ENCODE peak calls at places on chromosomes 1 and 21, in five cellular contexts. One of them, this sample, is unnamed.

GRCh38 chr1:149942885-149943284 is 6.2 kb upstream of the MTMR11 start:
- DNase-seq in HFF-Myc: no peak
- DNase-seq in stimulated activated CD4-positive, alpha-beta T cell treated with anti-CD3 and anti-CD28 coated beads, Interleukin-15, amount 100 ng/mL, for 1 hour: no peak
- DNase-seq in fibroblast of mammary gland: no peak
- DNase-seq in hepatic stellate cell: no peak
- DNase-seq in this sample: no peak

GRCh38 chr1:31621498-31621820 is 4.0 kb downstream of the HCRTR1 start:
- DNase-seq in HFF-Myc: no peak
- DNase-seq in stimulated activated CD4-positive, alpha-beta T cell treated with anti-CD3 and anti-CD28 coated beads, Interleukin-15, amount 100 ng/mL, for 1 hour: no peak
- DNase-seq in fibroblast of mammary gland: no peak
- DNase-seq in hepatic stellate cell: no peak
- DNase-seq in this sample: no peak

GRCh38 chr1:53306168-53306567 is 21.7 kb downstream of the LRP8 start:
- DNase-seq in HFF-Myc: no peak
- DNase-seq in stimulated activated CD4-positive, alpha-beta T cell treated with anti-CD3 and anti-CD28 coated beads, Interleukin-15, amount 100 ng/mL, for 1 hour: no peak
- DNase-seq in fibroblast of mammary gland: no peak
- DNase-seq in hepatic stellate cell: no peak
- DNase-seq in this sample: no peak

GRCh38 chr1:94327001-94327685 is 89.8 kb upstream of the ARHGAP29 start:
- DNase-seq in HFF-Myc: no peak
- DNase-seq in stimulated activated CD4-positive, alpha-beta T cell treated with anti-CD3 and anti-CD28 coated beads, Interleukin-15, amount 100 ng/mL, for 1 hour: no peak
- DNase-seq in fibroblast of mammary gland: peak
- DNase-seq in hepatic stellate cell: no peak
- DNase-seq in this sample: no peak

GRCh38 chr1:27858949-27859576 is 13.3 kb upstream of the THEMIS2 start:
- DNase-seq in HFF-Myc: no peak
- DNase-seq in stimulated activated CD4-positive, alpha-beta T cell treated with anti-CD3 and anti-CD28 coated beads, Interleukin-15, amount 100 ng/mL, for 1 hour: no peak
- DNase-seq in fibroblast of mammary gland: no peak
- DNase-seq in hepatic stellate cell: no peak
- DNase-seq in this sample: no peak

GRCh38 chr1:230977781-230978490 is 725 bp downstream of the TTC13 start:
- DNase-seq in HFF-Myc: no peak
- DNase-seq in stimulated activated CD4-positive, alpha-beta T cell treated with anti-CD3 and anti-CD28 coated beads, Interleukin-15, amount 100 ng/mL, for 1 hour: no peak
- DNase-seq in fibroblast of mammary gland: peak
- DNase-seq in hepatic stellate cell: peak
- DNase-seq in this sample: peak

GRCh38 chr1:203926025-203926540 is 64.7 kb downstream of the SNRPE start:
- DNase-seq in HFF-Myc: no peak
- DNase-seq in stimulated activated CD4-positive, alpha-beta T cell treated with anti-CD3 and anti-CD28 coated beads, Interleukin-15, amount 100 ng/mL, for 1 hour: no peak
- DNase-seq in fibroblast of mammary gland: peak
- DNase-seq in hepatic stellate cell: no peak
- DNase-seq in this sample: no peak

GRCh38 chr1:69567847-69568434 is at the start of gene LRRC7:
- DNase-seq in HFF-Myc: no peak
- DNase-seq in stimulated activated CD4-positive, alpha-beta T cell treated with anti-CD3 and anti-CD28 coated beads, Interleukin-15, amount 100 ng/mL, for 1 hour: no peak
- DNase-seq in fibroblast of mammary gland: no peak
- DNase-seq in hepatic stellate cell: peak
- DNase-seq in this sample: no peak

GRCh38 chr1:176552217-176552974 is 89.4 kb downstream of the PAPPA2 start:
- DNase-seq in HFF-Myc: no peak
- DNase-seq in stimulated activated CD4-positive, alpha-beta T cell treated with anti-CD3 and anti-CD28 coated beads, Interleukin-15, amount 100 ng/mL, for 1 hour: no peak
- DNase-seq in fibroblast of mammary gland: no peak
- DNase-seq in hepatic stellate cell: no peak
- DNase-seq in this sample: no peak

GRCh38 chr1:67532452-67533216 is 102.4 kb upstream of the SERBP1 start:
- DNase-seq in HFF-Myc: peak
- DNase-seq in stimulated activated CD4-positive, alpha-beta T cell treated with anti-CD3 and anti-CD28 coated beads, Interleukin-15, amount 100 ng/mL, for 1 hour: no peak
- DNase-seq in fibroblast of mammary gland: peak
- DNase-seq in hepatic stellate cell: peak
- DNase-seq in this sample: peak

GRCh38 chr1:118335372-118335771 is 150.3 kb upstream of the SPAG17 start:
- DNase-seq in HFF-Myc: peak
- DNase-seq in stimulated activated CD4-positive, alpha-beta T cell treated with anti-CD3 and anti-CD28 coated beads, Interleukin-15, amount 100 ng/mL, for 1 hour: no peak
- DNase-seq in fibroblast of mammary gland: peak
- DNase-seq in hepatic stellate cell: no peak
- DNase-seq in this sample: no peak

GRCh38 chr1:41327383-41327999 is 33.7 kb upstream of the FOXO6 start:
- DNase-seq in HFF-Myc: no peak
- DNase-seq in stimulated activated CD4-positive, alpha-beta T cell treated with anti-CD3 and anti-CD28 coated beads, Interleukin-15, amount 100 ng/mL, for 1 hour: no peak
- DNase-seq in fibroblast of mammary gland: no peak
- DNase-seq in hepatic stellate cell: no peak
- DNase-seq in this sample: no peak

GRCh38 chr1:232292818-232293217 is 337.1 kb downstream of the SIPA1L2 start:
- DNase-seq in HFF-Myc: no peak
- DNase-seq in stimulated activated CD4-positive, alpha-beta T cell treated with anti-CD3 and anti-CD28 coated beads, Interleukin-15, amount 100 ng/mL, for 1 hour: no peak
- DNase-seq in fibroblast of mammary gland: no peak
- DNase-seq in hepatic stellate cell: no peak
- DNase-seq in this sample: no peak

GRCh38 chr1:221429262-221429661 is 312.6 kb downstream of the DUSP10 start:
- DNase-seq in HFF-Myc: no peak
- DNase-seq in stimulated activated CD4-positive, alpha-beta T cell treated with anti-CD3 and anti-CD28 coated beads, Interleukin-15, amount 100 ng/mL, for 1 hour: no peak
- DNase-seq in fibroblast of mammary gland: peak
- DNase-seq in hepatic stellate cell: no peak
- DNase-seq in this sample: no peak

GRCh38 chr21:28856588-28857250 is 136.0 kb downstream of the LTN1 start:
- DNase-seq in HFF-Myc: no peak
- DNase-seq in stimulated activated CD4-positive, alpha-beta T cell treated with anti-CD3 and anti-CD28 coated beads, Interleukin-15, amount 100 ng/mL, for 1 hour: no peak
- DNase-seq in fibroblast of mammary gland: no peak
- DNase-seq in hepatic stellate cell: no peak
- DNase-seq in this sample: peak

GRCh38 chr1:30340934-30341333 is 382.5 kb downstream of the MATN1 start:
- DNase-seq in HFF-Myc: no peak
- DNase-seq in stimulated activated CD4-positive, alpha-beta T cell treated with anti-CD3 and anti-CD28 coated beads, Interleukin-15, amount 100 ng/mL, for 1 hour: no peak
- DNase-seq in fibroblast of mammary gland: no peak
- DNase-seq in hepatic stellate cell: no peak
- DNase-seq in this sample: no peak

GRCh38 chr21:42332557-42332956 is 17.3 kb upstream of the TFF3 start:
- DNase-seq in HFF-Myc: no peak
- DNase-seq in stimulated activated CD4-positive, alpha-beta T cell treated with anti-CD3 and anti-CD28 coated beads, Interleukin-15, amount 100 ng/mL, for 1 hour: no peak
- DNase-seq in fibroblast of mammary gland: no peak
- DNase-seq in hepatic stellate cell: no peak
- DNase-seq in this sample: no peak

GRCh38 chr21:39527664-39528381 is 76.1 kb downstream of the SH3BGR start:
- DNase-seq in HFF-Myc: no peak
- DNase-seq in stimulated activated CD4-positive, alpha-beta T cell treated with anti-CD3 and anti-CD28 coated beads, Interleukin-15, amount 100 ng/mL, for 1 hour: no peak
- DNase-seq in fibroblast of mammary gland: no peak
- DNase-seq in hepatic stellate cell: no peak
- DNase-seq in this sample: peak

GRCh38 chr21:34688145-34688544 is 19.4 kb downstream of the CLIC6 start:
- DNase-seq in HFF-Myc: no peak
- DNase-seq in stimulated activated CD4-positive, alpha-beta T cell treated with anti-CD3 and anti-CD28 coated beads, Interleukin-15, amount 100 ng/mL, for 1 hour: no peak
- DNase-seq in fibroblast of mammary gland: peak
- DNase-seq in hepatic stellate cell: peak
- DNase-seq in this sample: no peak

GRCh38 chr21:33478858-33479678 is 706 bp downstream of the TMEM50B start:
- DNase-seq in HFF-Myc: no peak
- DNase-seq in stimulated activated CD4-positive, alpha-beta T cell treated with anti-CD3 and anti-CD28 coated beads, Interleukin-15, amount 100 ng/mL, for 1 hour: peak
- DNase-seq in fibroblast of mammary gland: peak
- DNase-seq in hepatic stellate cell: peak
- DNase-seq in this sample: peak

GRCh38 chr1:33344896-33345295 is 24.0 kb upstream of the A3GALT2 start:
- DNase-seq in HFF-Myc: no peak
- DNase-seq in stimulated activated CD4-positive, alpha-beta T cell treated with anti-CD3 and anti-CD28 coated beads, Interleukin-15, amount 100 ng/mL, for 1 hour: no peak
- DNase-seq in fibroblast of mammary gland: no peak
- DNase-seq in hepatic stellate cell: no peak
- DNase-seq in this sample: no peak

GRCh38 chr1:17545354-17545753 is 5.9 kb downstream of the ARHGEF10L start:
- DNase-seq in HFF-Myc: no peak
- DNase-seq in stimulated activated CD4-positive, alpha-beta T cell treated with anti-CD3 and anti-CD28 coated beads, Interleukin-15, amount 100 ng/mL, for 1 hour: no peak
- DNase-seq in fibroblast of mammary gland: peak
- DNase-seq in hepatic stellate cell: peak
- DNase-seq in this sample: no peak

GRCh38 chr1:5271264-5271663 is 616.9 kb downstream of the AJAP1 start:
- DNase-seq in HFF-Myc: no peak
- DNase-seq in stimulated activated CD4-positive, alpha-beta T cell treated with anti-CD3 and anti-CD28 coated beads, Interleukin-15, amount 100 ng/mL, for 1 hour: no peak
- DNase-seq in fibroblast of mammary gland: no peak
- DNase-seq in hepatic stellate cell: no peak
- DNase-seq in this sample: no peak

GRCh38 chr1:228148196-228148861 is 1.4 kb upstream of the GJC2 start:
- DNase-seq in HFF-Myc: no peak
- DNase-seq in stimulated activated CD4-positive, alpha-beta T cell treated with anti-CD3 and anti-CD28 coated beads, Interleukin-15, amount 100 ng/mL, for 1 hour: no peak
- DNase-seq in fibroblast of mammary gland: peak
- DNase-seq in hepatic stellate cell: no peak
- DNase-seq in this sample: no peak

GRCh38 chr1:223556414-223557124 is 108.9 kb downstream of the CAPN8 start:
- DNase-seq in HFF-Myc: no peak
- DNase-seq in stimulated activated CD4-positive, alpha-beta T cell treated with anti-CD3 and anti-CD28 coated beads, Interleukin-15, amount 100 ng/mL, for 1 hour: no peak
- DNase-seq in fibroblast of mammary gland: peak
- DNase-seq in hepatic stellate cell: peak
- DNase-seq in this sample: peak

GRCh38 chr1:177200290-177200689 is 29.5 kb downstream of the BRINP2 start:
- DNase-seq in HFF-Myc: no peak
- DNase-seq in stimulated activated CD4-positive, alpha-beta T cell treated with anti-CD3 and anti-CD28 coated beads, Interleukin-15, amount 100 ng/mL, for 1 hour: no peak
- DNase-seq in fibroblast of mammary gland: peak
- DNase-seq in hepatic stellate cell: no peak
- DNase-seq in this sample: no peak

GRCh38 chr21:43663033-43663432 is 3.7 kb downstream of the RRP1B start:
- DNase-seq in HFF-Myc: no peak
- DNase-seq in stimulated activated CD4-positive, alpha-beta T cell treated with anti-CD3 and anti-CD28 coated beads, Interleukin-15, amount 100 ng/mL, for 1 hour: no peak
- DNase-seq in fibroblast of mammary gland: no peak
- DNase-seq in hepatic stellate cell: no peak
- DNase-seq in this sample: no peak

GRCh38 chr21:41634211-41634694 is 126.3 kb upstream of the TMPRSS2 start:
- DNase-seq in HFF-Myc: no peak
- DNase-seq in stimulated activated CD4-positive, alpha-beta T cell treated with anti-CD3 and anti-CD28 coated beads, Interleukin-15, amount 100 ng/mL, for 1 hour: no peak
- DNase-seq in fibroblast of mammary gland: no peak
- DNase-seq in hepatic stellate cell: no peak
- DNase-seq in this sample: no peak

GRCh38 chr1:75265792-75266191 is 131.6 kb downstream of the LHX8 start:
- DNase-seq in HFF-Myc: peak
- DNase-seq in stimulated activated CD4-positive, alpha-beta T cell treated with anti-CD3 and anti-CD28 coated beads, Interleukin-15, amount 100 ng/mL, for 1 hour: no peak
- DNase-seq in fibroblast of mammary gland: peak
- DNase-seq in hepatic stellate cell: no peak
- DNase-seq in this sample: peak

GRCh38 chr1:220335668-220336067 is 63.4 kb upstream of the RAB3GAP2 start:
- DNase-seq in HFF-Myc: no peak
- DNase-seq in stimulated activated CD4-positive, alpha-beta T cell treated with anti-CD3 and anti-CD28 coated beads, Interleukin-15, amount 100 ng/mL, for 1 hour: no peak
- DNase-seq in fibroblast of mammary gland: no peak
- DNase-seq in hepatic stellate cell: no peak
- DNase-seq in this sample: no peak

GRCh38 chr21:26845066-26845749 is at the start of gene ADAMTS1:
- DNase-seq in HFF-Myc: no peak
- DNase-seq in stimulated activated CD4-positive, alpha-beta T cell treated with anti-CD3 and anti-CD28 coated beads, Interleukin-15, amount 100 ng/mL, for 1 hour: no peak
- DNase-seq in fibroblast of mammary gland: peak
- DNase-seq in hepatic stellate cell: peak
- DNase-seq in this sample: peak

GRCh38 chr1:1080122-1080753 is 6.1 kb upstream of the RNF223 start:
- DNase-seq in HFF-Myc: peak
- DNase-seq in stimulated activated CD4-positive, alpha-beta T cell treated with anti-CD3 and anti-CD28 coated beads, Interleukin-15, amount 100 ng/mL, for 1 hour: no peak
- DNase-seq in fibroblast of mammary gland: peak
- DNase-seq in hepatic stellate cell: peak
- DNase-seq in this sample: peak

GRCh38 chr1:22364764-22365163 is 86.9 kb upstream of the ZBTB40 start:
- DNase-seq in HFF-Myc: no peak
- DNase-seq in stimulated activated CD4-positive, alpha-beta T cell treated with anti-CD3 and anti-CD28 coated beads, Interleukin-15, amount 100 ng/mL, for 1 hour: no peak
- DNase-seq in fibroblast of mammary gland: no peak
- DNase-seq in hepatic stellate cell: no peak
- DNase-seq in this sample: no peak

GRCh38 chr1:30816211-30817082 is 58.9 kb upstream of the LAPTM5 start:
- DNase-seq in HFF-Myc: peak
- DNase-seq in stimulated activated CD4-positive, alpha-beta T cell treated with anti-CD3 and anti-CD28 coated beads, Interleukin-15, amount 100 ng/mL, for 1 hour: no peak
- DNase-seq in fibroblast of mammary gland: peak
- DNase-seq in hepatic stellate cell: peak
- DNase-seq in this sample: no peak

This sample was measured in HepG2.